ENCODE peak calls at places on chromosome 19, in six cellular contexts. X, V, W, N, P and C are unnamed samples.

GRCh38 chr19:54462713-54463530 is 656 bp downstream of the LENG9 start:
- DNase-seq in X (peak; percentile 55), V (peak; percentile 63), W (peak; percentile 64), N (peak; percentile 55), P (no peak), C (peak; percentile 25)

GRCh38 chr19:43467730-43468129 is 2.3 kb upstream of the LYPD3 start:
- DNase-seq in X (no peak), V (peak; percentile 71), W (no peak), N (no peak), P (no peak), C (peak; percentile 64)

GRCh38 chr19:55014714-55015113 is 23.4 kb downstream of the GP6 start:
- DNase-seq in X (no peak), V (peak; percentile 25), W (no peak), N (no peak), P (no peak), C (no peak)

GRCh38 chr19:47339196-47339880 is 7.4 kb downstream of the C5AR2 start:
- DNase-seq in X (no peak), V (no peak), W (no peak), N (no peak), P (no peak), C (no peak)

GRCh38 chr19:925912-926594 is at the start of gene ARID3A:
- DNase-seq in X (no peak), V (no peak), W (peak; percentile 85), N (peak; percentile 32), P (no peak), C (no peak)

GRCh38 chr19:1104452-1105216 is 840 bp downstream of the GPX4 start:
- DNase-seq in X (no peak), V (peak; percentile 70), W (peak; percentile 90), N (peak; percentile 60), P (no peak), C (peak; percentile 58)

GRCh38 chr19:29492761-29493160 is 33.0 kb upstream of the VSTM2B start:
- DNase-seq in X (no peak), V (peak; percentile 51), W (no peak), N (no peak), P (no peak), C (peak; percentile 37)

GRCh38 chr19:41298327-41298964 is 11.5 kb upstream of the CCDC97 start:
- DNase-seq in X (peak; percentile 56), V (no peak), W (peak; percentile 87), N (no peak), P (peak; percentile 48), C (peak; percentile 94)

GRCh38 chr19:43634877-43635560 is 4.6 kb downstream of the CADM4 start:
- DNase-seq in X (no peak), V (no peak), W (peak; percentile 45), N (no peak), P (no peak), C (no peak)

GRCh38 chr19:49590971-49591730 is at the start of gene PRR12:
- DNase-seq in X (no peak), V (peak; percentile 70), W (peak; percentile 72), N (peak; percentile 47), P (peak; percentile 32), C (peak; percentile 31)

GRCh38 chr19:12757544-12758274 is 6.1 kb downstream of the BEST2 start:
- DNase-seq in X (no peak), V (peak; percentile 90), W (peak; percentile 76), N (peak; percentile 40), P (no peak), C (peak; percentile 60)

GRCh38 chr19:3656073-3656746 is 29.6 kb upstream of the CACTIN start:
- DNase-seq in X (no peak), V (peak; percentile 2), W (no peak), N (no peak), P (no peak), C (peak; percentile 97)

GRCh38 chr19:46225558-46226004 is 4.0 kb upstream of the IGFL1 start:
- DNase-seq in X (no peak), V (peak; percentile 19), W (peak; percentile 64), N (no peak), P (no peak), C (no peak)

GRCh38 chr19:41541990-41542584 is 33.9 kb upstream of the CEACAM21 start:
- DNase-seq in X (no peak), V (peak; percentile 59), W (peak; percentile 51), N (no peak), P (no peak), C (peak; percentile 12)

DNA sequence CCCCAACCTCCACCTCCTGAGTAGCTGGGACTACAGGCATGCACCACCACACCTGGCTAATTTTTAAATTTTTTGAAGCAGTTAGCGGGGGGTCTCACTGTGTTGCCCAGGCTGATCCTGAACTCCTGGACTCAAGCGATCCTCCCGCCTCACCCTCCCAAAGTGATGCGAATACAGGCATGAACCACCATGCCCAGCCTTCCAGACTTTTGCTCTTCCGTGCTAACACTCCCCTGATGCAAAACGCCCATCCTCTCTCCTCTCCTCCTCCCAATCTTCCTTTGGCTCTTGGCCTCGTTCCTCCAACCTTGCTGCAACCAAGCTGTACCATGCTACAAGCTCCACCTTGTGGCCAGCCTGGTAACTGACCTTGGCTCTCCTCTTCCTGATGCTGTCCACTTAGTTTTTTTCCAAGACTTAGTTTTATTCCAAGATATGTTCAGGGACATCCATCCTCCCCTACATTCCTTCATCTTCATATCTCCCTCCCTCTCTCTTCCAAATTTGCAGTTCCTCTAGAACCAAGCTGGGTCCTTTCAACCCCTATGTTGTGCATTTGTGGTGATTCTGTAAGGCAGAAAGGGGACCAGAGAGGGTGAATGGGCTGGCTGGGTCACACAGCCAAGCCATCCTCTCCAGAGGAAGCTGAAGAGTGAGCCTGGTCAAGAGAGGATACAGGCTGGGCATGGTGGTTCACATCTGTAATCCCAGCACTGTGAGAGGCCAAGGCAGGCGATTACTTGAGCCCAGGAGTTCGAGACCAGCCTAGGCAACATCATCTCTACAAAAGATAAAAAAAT is 32.8 kb downstream of the TINCR start:
- DNase-seq in X (no peak), V (peak; percentile 35), W (no peak), N (no peak), P (no peak), C (no peak)
- TF ChIP-seq CTCF in X (no peak), V (peak; percentile 84), W (peak; percentile 43), N (no peak), P (peak; percentile 39), C (peak; percentile 72)

DNA sequence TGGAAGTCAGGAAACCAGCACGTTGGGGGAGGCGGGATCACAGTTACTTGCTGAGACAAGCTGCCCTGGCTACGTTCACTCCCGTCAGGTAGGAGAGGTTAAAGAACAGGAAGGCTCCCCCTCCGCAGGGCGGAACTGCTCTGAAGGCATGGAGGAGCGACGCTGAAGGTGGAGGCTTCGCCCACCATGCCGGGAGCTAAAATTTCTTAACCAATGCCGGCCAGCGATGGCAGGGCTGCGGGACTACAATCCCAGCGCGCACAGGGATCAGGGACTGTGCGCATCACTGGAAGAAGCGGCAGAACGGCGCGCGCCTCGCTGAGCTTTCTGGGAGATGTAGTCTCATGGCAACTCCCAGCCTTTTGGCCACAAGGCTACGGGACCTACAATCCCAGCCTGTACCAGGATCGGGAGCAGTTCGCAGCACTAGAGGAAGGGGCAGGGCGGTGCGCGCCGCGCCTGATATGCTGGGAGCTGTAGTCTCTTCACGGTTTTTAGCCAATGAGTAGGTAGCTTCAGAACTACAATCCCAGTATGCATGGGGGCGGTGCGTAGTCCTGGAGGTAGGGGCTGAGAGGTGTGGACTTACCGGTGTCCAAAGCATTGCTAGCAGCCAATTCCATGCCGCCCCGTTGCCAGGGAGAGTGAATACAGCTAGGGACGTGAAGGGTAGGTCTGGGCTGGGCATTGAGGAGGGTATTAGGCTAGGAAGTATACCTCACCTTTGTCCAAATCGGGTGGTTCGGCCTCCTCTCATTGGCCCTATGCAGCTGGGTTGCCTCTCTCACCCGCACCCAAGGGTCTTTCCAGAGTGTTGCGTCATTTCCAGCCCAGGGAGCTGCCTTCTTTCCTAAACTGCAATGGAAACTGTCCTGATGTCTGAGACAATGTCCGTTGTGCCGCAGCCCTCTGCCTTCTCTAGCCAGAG is 12.8 kb upstream of the ZNF682 start:
- DNase-seq in X (peak; percentile 95), V (peak; percentile 49), W (peak; percentile 98), N (peak; percentile 99), P (peak; percentile 94), C (peak; percentile 97)
- TF ChIP-seq CTCF in X (no peak), V (no peak), W (no peak), N (no peak), P (no peak), C (no peak)

GRCh38 chr19:16355293-16356043 is 30.8 kb downstream of the KLF2 start:
- DNase-seq in X (no peak), V (no peak), W (no peak), N (no peak), P (no peak), C (no peak)
- TF ChIP-seq CTCF in X (no peak), V (no peak), W (no peak), N (no peak), P (no peak), C (no peak)

GRCh38 chr19:6076675-6077463 is 33.4 kb downstream of the RFX2 start:
- DNase-seq in X (no peak), V (peak; percentile 82), W (no peak), N (no peak), P (peak; percentile 65), C (peak; percentile 96)

GRCh38 chr19:6073858-6074708 is 36.2 kb downstream of the RFX2 start:
- DNase-seq in X (no peak), V (no peak), W (no peak), N (no peak), P (no peak), C (no peak)

GRCh38 chr19:6076291-6076665 is 34.0 kb downstream of the RFX2 start:
- DNase-seq in X (no peak), V (no peak), W (no peak), N (no peak), P (no peak), C (no peak)

GRCh38 chr19:6071840-6072239 is 38.5 kb downstream of the RFX2 start:
- DNase-seq in X (no peak), V (no peak), W (no peak), N (no peak), P (no peak), C (no peak)

GRCh38 chr19:6074709-6075403 is 35.4 kb downstream of the RFX2 start:
- DNase-seq in X (no peak), V (no peak), W (no peak), N (no peak), P (no peak), C (no peak)
- TF ChIP-seq CTCF in X (no peak), V (no peak), W (no peak), N (no peak), P (no peak), C (peak; percentile 24)